ENCODE peak calls at places on chromosomes 7 and 10, in five cellular contexts. B is astrocyte of the spinal cord, D is mammary epithelial cell, Z is choroid plexus epithelial cell, N is thyroid gland. O is an unnamed sample.

GRCh38 chr7:85764034-85764433 is 577.2 kb upstream of the SEMA3D start:
- DNase-seq in D (no peak), N (no peak), Z (no peak), B (no peak), O (no peak)

GRCh38 chr10:22461891-22462290 is 116.6 kb downstream of the SPAG6 start:
- DNase-seq in N (no peak), B (no peak), D (no peak), Z (no peak), O (no peak)

GRCh38 chr10:89888647-89889046 is 187.3 kb downstream of the KIF20B start:
- DNase-seq in Z (no peak), N (no peak), B (no peak), D (no peak), O (no peak)

GRCh38 chr10:48610585-48611093 is 5.8 kb upstream of the ARHGAP22 start:
- DNase-seq in D (no peak), Z (no peak), N (no peak), B (no peak), O (no peak)

GRCh38 chr7:110246118-110246517 is 844.8 kb upstream of the LRRN3 start:
- DNase-seq in Z (no peak), D (no peak), B (no peak), N (no peak), O (no peak)

GRCh38 chr7:159026271-159027047 is 118.2 kb downstream of the VIPR2 start:
- DNase-seq in N (no peak), Z (peak; percentile 83), D (no peak), B (peak; percentile 67), O (no peak)

GRCh38 chr7:157674715-157675426 is 338.1 kb downstream of the DNAJB6 start:
- DNase-seq in D (no peak), N (no peak), Z (no peak), B (no peak), O (no peak)

GRCh38 chr10:131200856-131201470 is 110.6 kb downstream of the TCERG1L start:
- DNase-seq in Z (no peak), B (no peak), D (no peak), N (no peak), O (no peak)

GRCh38 chr10:124403548-124403947 is 15.2 kb downstream of the OAT start:
- DNase-seq in D (peak; percentile 71), B (peak; percentile 89), N (peak; percentile 14), Z (peak; percentile 95), O (peak; percentile 87)

GRCh38 chr7:74097937-74098614 is 14.5 kb downstream of the LIMK1 start:
- DNase-seq in Z (peak; percentile 96), D (peak; percentile 92), N (peak; percentile 14), B (peak; percentile 95), O (peak; percentile 88)

GRCh38 chr7:149838992-149839408 is 825 bp downstream of the ZNF862 start:
- DNase-seq in N (peak; percentile 28), Z (no peak), D (no peak), B (peak; percentile 12), O (peak; percentile 39)

GRCh38 chr7:129252133-129252532 is 27.3 kb downstream of the AHCYL2 start:
- DNase-seq in N (no peak), B (no peak), D (no peak), Z (no peak), O (no peak)

GRCh38 chr7:1943326-1943725 is 273.2 kb downstream of the ELFN1 start:
- DNase-seq in D (no peak), Z (no peak), N (no peak), B (no peak), O (no peak)

GRCh38 chr10:17214991-17215781 is 12.9 kb upstream of the VIM start:
- DNase-seq in D (peak; percentile 48), B (peak; percentile 99), N (no peak), Z (peak; percentile 95), O (peak; percentile 81)

GRCh38 chr7:30162133-30162532 is 27.3 kb downstream of the MTURN start:
- DNase-seq in D (no peak), N (no peak), B (no peak), Z (no peak), O (no peak)

GRCh38 chr7:30164567-30164966 is 29.8 kb downstream of the MTURN start:
- DNase-seq in N (peak; percentile 17), Z (peak; percentile 74), D (peak; percentile 77), B (peak; percentile 65), O (peak; percentile 82)

GRCh38 chr7:30162622-30163124 is 27.9 kb downstream of the MTURN start:
- DNase-seq in D (peak; percentile 79), N (no peak), B (peak; percentile 52), Z (peak; percentile 70), O (peak; percentile 86)

GRCh38 chr7:30165590-30165989 is 30.8 kb downstream of the MTURN start:
- DNase-seq in B (no peak), D (peak; percentile 42), N (no peak), Z (no peak), O (peak; percentile 79)

DNA sequence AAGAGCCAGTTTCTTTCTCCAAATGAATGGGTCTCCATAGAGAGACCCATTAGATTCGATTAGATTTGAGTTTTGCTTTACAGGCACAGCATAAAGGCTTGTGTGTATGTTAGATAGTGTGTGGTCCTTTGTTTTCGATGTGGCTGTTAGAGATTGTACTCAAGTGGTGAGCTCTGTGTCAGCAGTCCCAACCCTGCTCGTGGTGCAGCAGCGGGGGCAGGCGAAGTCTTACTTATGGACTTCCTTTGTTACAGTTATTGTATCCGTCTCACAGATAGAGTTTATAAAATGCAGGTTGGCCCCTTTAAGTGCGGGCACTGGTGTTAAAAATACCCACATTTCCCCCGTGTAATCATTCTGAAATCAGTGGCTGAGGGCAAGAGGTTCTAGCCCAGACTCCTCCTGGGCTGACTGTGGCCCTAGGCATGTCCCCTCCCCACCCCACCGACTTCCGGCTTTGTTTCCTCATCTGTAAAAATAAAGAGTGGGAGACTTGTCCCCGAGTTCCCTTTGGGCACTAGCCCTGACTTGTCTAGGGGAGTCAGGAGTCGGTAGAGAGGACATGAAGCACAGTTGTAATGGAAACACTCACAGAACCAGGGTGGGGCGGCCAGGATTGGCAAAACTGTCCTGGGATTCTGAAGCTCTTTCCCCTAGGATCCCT is 28.6 kb downstream of the MTURN start:
- DNase-seq in D (peak; percentile 87), Z (peak; percentile 5), N (no peak), B (no peak), O (peak; percentile 94)
- H3K4me3 ChIP-seq in D (no peak overlapping the region), Z (no peak overlapping the region), N (no peak overlapping the region), B (no peak overlapping the region), O (no peak overlapping the region)

GRCh38 chr7:117269417-117269816 is 53.4 kb downstream of the WNT2 start:
- DNase-seq in D (peak; percentile 94), N (no peak), B (peak; percentile 94), Z (peak; percentile 91), O (peak; percentile 96)
- H3K4me3 ChIP-seq in D (no peak overlapping the region), N (no peak overlapping the region), B (no peak overlapping the region), Z (no peak overlapping the region), O (no peak overlapping the region)

DNA sequence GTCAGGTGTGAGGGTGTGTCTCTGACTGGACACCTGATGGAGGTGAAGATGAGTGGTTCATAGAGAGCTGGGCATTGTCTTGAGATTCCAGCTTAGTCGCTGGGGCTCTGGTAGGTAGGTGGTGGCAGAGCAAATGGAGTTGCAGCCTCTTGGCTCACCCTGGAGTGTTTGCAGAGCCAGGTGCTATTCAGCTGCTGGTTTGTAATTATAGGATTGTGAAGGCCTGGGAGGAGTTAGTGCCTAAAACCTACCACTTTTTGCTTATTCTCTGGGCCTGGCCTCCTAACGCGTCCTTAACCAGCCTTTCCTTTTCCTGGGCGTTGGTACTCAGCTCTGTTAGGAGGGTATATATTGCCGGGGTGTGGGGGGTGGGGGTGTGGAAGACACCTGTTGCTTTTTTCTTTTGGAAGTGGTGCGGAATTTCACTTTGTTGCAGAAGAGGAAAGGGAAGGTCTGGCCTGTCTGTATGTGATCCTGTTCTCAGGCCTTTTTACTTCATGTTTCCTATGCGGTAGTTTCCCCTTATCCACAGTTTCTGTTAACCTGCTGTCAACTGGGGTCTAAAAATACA is 3.2 kb downstream of the PPRC1 start:
- DNase-seq in N (no peak), B (no peak), Z (no peak), D (no peak), O (no peak)
- H3K4me3 ChIP-seq in N (no peak overlapping the region), B (no peak overlapping the region), Z (no peak overlapping the region), D (no peak overlapping the region), O (no peak overlapping the region)

GRCh38 chr10:117167346-117168134 is 29.5 kb upstream of the VAX1 start:
- DNase-seq in B (no peak), Z (no peak), D (no peak), N (no peak), O (no peak)
- H3K4me3 ChIP-seq in B (no peak overlapping the region), Z (no peak overlapping the region), D (no peak overlapping the region), N (no peak overlapping the region), O (no peak overlapping the region)

GRCh38 chr10:70494536-70494935 is 16.0 kb downstream of the PALD1 start:
- DNase-seq in N (no peak), B (no peak), Z (no peak), D (no peak), O (no peak)
- H3K4me3 ChIP-seq in N (no peak overlapping the region), B (no peak overlapping the region), Z (no peak overlapping the region), D (no peak overlapping the region), O (no peak overlapping the region)

DNA sequence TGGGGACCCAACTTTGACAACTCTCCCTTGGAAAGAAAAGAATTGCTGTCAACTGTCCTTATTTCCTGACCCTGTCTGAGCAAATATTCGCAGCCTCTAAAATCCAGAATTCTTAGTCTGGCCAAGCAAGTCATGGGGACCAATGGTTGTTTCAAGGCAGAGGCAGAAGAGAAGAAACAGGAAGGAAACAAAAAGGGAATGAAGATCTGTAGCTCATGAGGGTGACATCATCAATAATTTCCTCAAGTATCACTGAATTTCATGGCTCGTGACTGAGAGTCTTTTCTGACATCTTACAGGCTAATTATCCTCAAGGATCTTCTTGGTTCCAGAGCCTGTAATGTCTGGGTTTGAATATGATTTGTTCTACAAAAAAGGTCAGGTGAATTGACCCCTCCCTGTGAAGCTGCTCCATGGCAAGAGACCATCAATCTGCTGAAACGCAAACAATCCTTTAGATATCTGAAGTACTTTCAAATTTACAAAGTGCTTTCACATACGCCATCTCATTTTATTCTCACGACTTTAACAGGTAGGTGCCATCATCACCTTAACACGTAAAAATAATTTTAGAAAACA is 5.8 kb downstream of the CDK6 start:
- DNase-seq in N (no peak), Z (peak; percentile 28), D (no peak), B (no peak), O (peak; percentile 35)
- H3K4me3 ChIP-seq in N (no peak overlapping the region), Z (no peak overlapping the region), D (no peak overlapping the region), B (peak overlapping the region; percentile 93), O (no peak overlapping the region)

O was measured in epithelial cell of esophagus.